ENCODE peak calls at places on chromosomes 5 and 9, in five cellular contexts. J is GM23338, L is GM10248, E is psoas muscle, G is pancreas. W is an unnamed sample.

GRCh38 chr9:19231126-19232035 is 888 bp downstream of the DENND4C start:
- DNase-seq in J (peak), L (peak), E (no peak), G (peak), W (peak)

GRCh38 chr9:131799177-131799823 is 59.4 kb upstream of the RAPGEF1 start:
- DNase-seq in J (peak), L (peak), E (peak), G (peak), W (peak)

GRCh38 chr5:61637566-61637965 is 305.5 kb downstream of the ZSWIM6 start:
- DNase-seq in J (peak), L (no peak), E (no peak), G (no peak), W (no peak)

GRCh38 chr5:132947661-132948060 is 15.8 kb downstream of the AFF4 start:
- DNase-seq in J (no peak), L (no peak), E (no peak), G (no peak), W (no peak)

GRCh38 chr9:136538599-136539426 is 7.0 kb downstream of the NOTCH1 start:
- DNase-seq in J (no peak), L (peak), E (no peak), G (no peak), W (peak)

GRCh38 chr9:112127281-112127680 is 47.8 kb downstream of the SUSD1 start:
- DNase-seq in J (no peak), L (no peak), E (no peak), G (no peak), W (no peak)

GRCh38 chr9:109315889-109316640 is 4.8 kb downstream of the EPB41L4B start:
- DNase-seq in J (peak), L (no peak), E (peak), G (peak), W (no peak)

GRCh38 chr5:57177479-57178156 is 3.8 kb downstream of the GPBP1 start:
- DNase-seq in J (no peak), L (no peak), E (no peak), G (no peak), W (no peak)

GRCh38 chr5:32713396-32714381 is 2.6 kb downstream of the NPR3 start:
- DNase-seq in J (peak), L (no peak), E (peak), G (no peak), W (peak)

DNA sequence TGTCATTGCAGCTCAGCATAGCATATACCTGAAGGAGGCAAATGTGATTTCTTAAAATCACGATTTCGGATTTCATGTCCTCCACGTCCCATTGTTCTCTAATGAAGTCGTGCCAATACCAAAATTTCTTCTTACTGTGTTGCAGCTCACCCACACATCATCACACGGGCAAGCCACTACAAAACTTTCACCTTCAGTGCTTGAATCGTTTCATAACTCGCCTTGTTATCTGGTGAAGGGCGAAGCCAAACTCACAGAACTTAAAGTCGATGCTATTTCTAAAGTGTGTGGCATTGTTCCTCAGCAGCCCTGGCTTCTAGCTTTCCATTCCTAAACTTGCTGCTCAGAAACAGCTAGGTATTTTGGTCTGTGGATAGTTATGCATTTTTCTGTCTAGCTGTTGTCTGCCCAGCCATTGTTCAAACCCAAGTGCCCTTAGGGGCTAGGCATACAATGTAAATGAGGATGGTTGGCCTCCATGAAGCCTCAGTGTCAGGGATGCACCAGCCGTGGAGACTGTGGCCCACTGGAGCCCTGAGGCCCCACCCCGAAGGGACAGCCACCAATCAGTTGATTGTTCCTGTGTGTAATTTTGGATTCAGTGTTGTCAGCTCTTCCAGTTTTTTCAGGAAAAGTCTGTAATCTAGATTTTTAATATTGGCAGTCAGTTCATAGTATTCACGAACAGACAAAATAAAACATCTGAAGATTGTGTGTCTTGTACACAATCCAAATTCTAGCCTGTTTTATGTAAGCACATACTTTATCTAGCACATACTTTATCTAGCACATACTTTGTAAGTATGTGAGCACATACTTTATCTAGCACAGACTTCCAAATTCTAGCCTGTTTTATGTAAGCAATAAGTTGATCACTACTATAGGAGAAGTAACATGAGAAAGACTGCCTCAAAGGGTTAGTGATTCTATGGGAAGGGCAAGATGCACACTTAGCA is 112.8 kb downstream of the DAPK1 start:
- DNase-seq in J (no peak), L (no peak), E (no peak), G (no peak), W (no peak)
- TF ChIP-seq CTCF in J (no peak), L (no peak), E (no peak), G (no peak), W (no peak)

DNA sequence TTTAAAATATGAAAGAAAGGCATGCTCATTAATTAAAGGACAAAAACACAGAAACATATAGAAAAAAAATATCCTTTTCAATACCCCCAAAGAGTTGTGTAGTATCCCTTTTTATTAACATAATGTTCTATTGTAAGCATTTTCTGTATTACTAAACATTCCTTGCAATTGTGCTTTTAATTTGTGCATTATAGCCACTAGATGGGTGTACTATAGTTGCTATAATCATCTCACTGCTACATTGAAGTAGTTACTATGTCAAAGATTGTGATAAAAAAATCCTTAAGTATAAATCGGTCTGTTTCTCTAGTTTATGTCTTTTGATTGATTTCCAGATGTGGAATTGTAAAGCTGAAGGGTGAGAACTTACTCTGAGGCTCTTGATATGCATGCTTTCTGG is 21.4 kb downstream of the FREM1 start:
- DNase-seq in J (no peak), L (no peak), E (no peak), G (no peak), W (no peak)
- TF ChIP-seq CTCF in J (no peak), L (no peak), E (no peak), G (no peak), W (no peak)

GRCh38 chr9:72185561-72185960 is 36.3 kb downstream of the GDA start:
- DNase-seq in J (no peak), L (no peak), E (no peak), G (no peak), W (no peak)
- TF ChIP-seq CTCF in J (no peak), L (no peak), E (no peak), G (no peak), W (no peak)

DNA sequence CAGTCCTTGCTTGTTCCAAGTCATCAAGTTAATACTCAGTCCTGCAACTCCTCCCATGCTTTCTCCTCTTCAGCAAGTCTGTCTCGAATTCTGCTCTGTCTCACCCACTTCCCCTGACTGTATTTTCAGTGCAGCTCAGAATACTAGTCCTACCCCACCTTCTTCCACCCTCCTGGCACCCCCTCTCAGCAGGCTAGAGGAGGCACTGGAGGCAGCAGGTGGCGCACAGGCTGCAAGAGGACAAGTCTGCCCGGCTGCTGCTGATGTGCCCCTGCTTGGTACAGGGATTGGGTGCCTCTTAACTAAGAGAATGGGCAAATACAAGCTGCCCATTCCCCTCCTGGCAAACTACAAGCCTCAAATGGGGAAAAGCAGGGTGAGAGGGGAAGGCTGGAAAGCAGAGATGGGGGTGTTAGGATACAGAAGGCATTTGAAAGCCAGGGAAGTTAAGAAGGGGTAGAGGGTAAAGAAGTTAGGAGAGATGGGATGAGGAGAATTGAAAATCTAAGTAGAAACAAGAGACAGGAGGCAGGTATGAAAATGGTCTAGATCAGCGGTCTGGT is 5.0 kb downstream of the TLN1 start:
- DNase-seq in J (peak), L (no peak), E (no peak), G (no peak), W (peak)
- TF ChIP-seq CTCF in J (peak), L (peak), E (no peak), G (no peak), W (peak)

GRCh38 chr5:10602031-10602806 is 38.3 kb downstream of the ANKRD33B start:
- DNase-seq in J (no peak), L (no peak), E (no peak), G (no peak), W (no peak)

GRCh38 chr5:10601246-10602030 is 37.6 kb downstream of the ANKRD33B start:
- DNase-seq in J (no peak), L (no peak), E (peak), G (peak), W (no peak)

GRCh38 chr5:10599113-10599512 is 35.2 kb downstream of the ANKRD33B start:
- DNase-seq in J (no peak), L (no peak), E (no peak), G (no peak), W (no peak)

GRCh38 chr5:10599828-10600227 is 36.0 kb downstream of the ANKRD33B start:
- DNase-seq in J (no peak), L (no peak), E (no peak), G (no peak), W (no peak)

DNA sequence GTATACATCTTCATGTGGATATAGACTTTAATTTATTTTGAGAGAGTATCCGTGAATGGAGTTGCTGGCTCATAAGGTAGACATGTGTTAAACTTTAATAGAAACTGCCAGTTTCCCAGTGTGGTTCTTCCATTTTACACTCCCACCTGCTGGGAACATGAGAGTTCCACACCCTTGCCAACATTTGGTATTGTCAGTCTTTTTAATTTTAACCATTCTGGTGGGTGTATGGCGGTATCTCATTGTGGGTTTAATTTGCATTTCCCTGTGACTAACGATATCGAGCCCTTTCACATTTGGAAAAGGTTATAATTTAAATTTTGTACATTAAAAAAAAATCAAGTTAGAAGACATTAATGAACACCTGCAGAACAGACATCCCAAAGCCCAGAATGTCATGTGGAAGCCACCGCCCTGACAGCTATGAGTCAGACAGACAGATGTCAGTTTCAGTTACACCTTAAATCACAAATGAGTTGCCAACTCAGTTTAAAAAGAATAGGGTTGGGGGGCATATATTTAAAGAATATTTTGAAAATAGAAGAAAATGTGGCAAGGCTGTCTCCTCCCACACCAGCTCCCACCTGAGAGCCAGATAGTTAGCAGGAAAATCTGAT is 36.9 kb downstream of the ANKRD33B start:
- DNase-seq in J (no peak), L (peak), E (no peak), G (no peak), W (peak)
- TF ChIP-seq CTCF in J (no peak), L (no peak), E (no peak), G (no peak), W (no peak)

GRCh38 chr9:114119242-114120191 is 20.4 kb upstream of the KIF12 start:
- DNase-seq in J (no peak), L (no peak), E (no peak), G (no peak), W (no peak)
- TF ChIP-seq CTCF in J (no peak), L (no peak), E (no peak), G (no peak), W (no peak)

W was measured in activated CD8-positive, alpha-beta T cell treated with anti-CD3 and anti-CD28 coated beads for 36 hours.